ENCODE peak calls at places on chromosomes 16 and 17, in eight cellular contexts. I is NCI-H1092; R is posterior vena cava; Q is AG09319; G is DMS53; C is activated CD4-positive, CD25-positive, alpha-beta regulatory T cell; B is kidney epithelial cell; X is transverse colon. P is an unnamed sample.

GRCh38 chr17:19287651-19288050 is 50.5 kb downstream of the EPN2 start:
- DNase-seq in I (no peak), X (no peak), B (no peak), G (no peak), Q (no peak), R (no peak), C (no peak), P (no peak)

GRCh38 chr17:49692751-49693150 is 14.9 kb upstream of the SPOP start:
- DNase-seq in X (no peak), B (no peak), I (no peak), Q (no peak), R (no peak), C (no peak), G (no peak), P (no peak)

GRCh38 chr17:40485851-40486512 is 15.4 kb downstream of the TNS4 start:
- DNase-seq in Q (peak; percentile 94), G (peak; percentile 22), R (no peak), C (no peak), I (no peak), B (peak; percentile 99), X (no peak), P (peak; percentile 91)

GRCh38 chr17:41636652-41637051 is 12.3 kb upstream of the KRT17 start:
- DNase-seq in I (no peak), Q (no peak), B (no peak), C (no peak), X (no peak), G (no peak), R (no peak), P (no peak)

GRCh38 chr17:77375917-77376651 is 235.3 kb downstream of the SEC14L1 start:
- DNase-seq in I (no peak), G (no peak), X (peak; percentile 55), R (no peak), B (no peak), Q (no peak), C (peak; percentile 37), P (peak; percentile 55)

GRCh38 chr17:9576521-9577401 is at the start of gene CFAP52:
- DNase-seq in I (no peak), B (no peak), Q (peak; percentile 49), C (peak; percentile 38), X (peak; percentile 80), R (peak; percentile 92), G (peak; percentile 93), P (peak; percentile 17)

GRCh38 chr17:78923660-78924453 is 1.3 kb downstream of the TIMP2 start:
- DNase-seq in Q (no peak), I (no peak), G (peak; percentile 71), R (peak; percentile 90), C (peak; percentile 10), X (peak; percentile 92), B (no peak), P (no peak)

GRCh38 chr17:20092292-20092867 is 83.2 kb downstream of the SPECC1 start:
- DNase-seq in B (no peak), C (no peak), Q (no peak), X (no peak), G (peak; percentile 75), R (no peak), I (peak; percentile 31), P (no peak)

GRCh38 chr17:83173997-83174858 is 94.8 kb downstream of the METRNL start:
- DNase-seq in B (no peak), X (no peak), C (no peak), I (no peak), R (peak; percentile 80), G (peak; percentile 82), Q (peak; percentile 73), P (no peak)

GRCh38 chr16:35690413-35690812 is 2231.0 kb downstream of the TP53TG3F start:
- DNase-seq in C (no peak), I (no peak), R (no peak), X (no peak), B (no peak), Q (no peak), G (no peak), P (no peak)

GRCh38 chr16:68229431-68230175 is 6.3 kb downstream of the ESRP2 start:
- DNase-seq in B (no peak), R (no peak), G (peak; percentile 62), X (no peak), I (peak; percentile 32), C (no peak), Q (peak; percentile 55), P (peak; percentile 14)

GRCh38 chr16:3850544-3850899 is 30.0 kb downstream of the CREBBP start:
- DNase-seq in I (no peak), G (no peak), C (no peak), R (no peak), Q (no peak), B (no peak), X (no peak), P (no peak)

GRCh38 chr17:560379-560935 is 154.2 kb downstream of the VPS53 start:
- DNase-seq in B (no peak), Q (no peak), I (no peak), G (no peak), X (no peak), R (no peak), C (no peak), P (peak; percentile 55)

GRCh38 chr16:64864232-64864803 is 257.5 kb downstream of the CDH11 start:
- DNase-seq in X (no peak), G (no peak), Q (peak; percentile 23), R (no peak), I (no peak), C (no peak), B (peak; percentile 70), P (peak; percentile 79)

GRCh38 chr17:1058423-1059130 is 61.6 kb downstream of the TIMM22 start:
- DNase-seq in Q (no peak), B (no peak), C (peak; percentile 13), R (no peak), G (peak; percentile 62), X (peak; percentile 65), I (no peak), P (peak; percentile 47)

GRCh38 chr17:36212958-36213357 is 2.1 kb downstream of the CCL4L2 start:
- DNase-seq in Q (no peak), C (no peak), R (no peak), I (no peak), G (no peak), X (no peak), B (no peak), P (no peak)

GRCh38 chr17:82487898-82488297 is 29.4 kb downstream of the NARF start:
- DNase-seq in Q (no peak), I (no peak), R (no peak), C (no peak), B (no peak), G (no peak), X (no peak), P (no peak)